ENCODE peak calls at places on chromosomes 4 and X, in seven cellular contexts. L, X, N, V, P, C and E are unnamed samples.
A peak's percentile ranks its signal among the peaks of the same experiment; 100 is the strongest.

GRCh38 chr4:5804656-5805055 is 88.2 kb downstream of the CRMP1 start:
- DNase-seq in X (peak; percentile 42), N (no peak), C (no peak), P (no peak), V (no peak), L (no peak), E (no peak)

GRCh38 chr4:151620066-151620465 is 140.7 kb downstream of the GATB start:
- DNase-seq in P (no peak), V (no peak), L (no peak), C (no peak), X (no peak), N (no peak), E (no peak)

GRCh38 chr4:19130836-19131235 is 1109.3 kb upstream of the LCORL start:
- DNase-seq in V (no peak), C (no peak), L (no peak), P (peak; percentile 93), N (no peak), X (no peak), E (no peak)

GRCh38 chr4:109406337-109406931 is 27.2 kb upstream of the SEC24B start:
- DNase-seq in P (peak; percentile 55), L (peak; percentile 59), N (peak; percentile 50), X (no peak), V (no peak), C (peak; percentile 63), E (no peak)

GRCh38 chrX:20527458-20528099 is 260.9 kb upstream of the RPS6KA3 start:
- DNase-seq in C (peak; percentile 49), P (no peak), X (no peak), N (peak; percentile 13), V (no peak), L (no peak), E (no peak)

GRCh38 chr4:76977731-76978350 is 28.3 kb downstream of the SEPTIN11 start:
- DNase-seq in C (no peak), P (peak; percentile 90), X (no peak), N (no peak), V (no peak), L (no peak), E (no peak)

GRCh38 chr4:61273237-61273636 is 73.1 kb downstream of the ADGRL3 start:
- DNase-seq in N (no peak), P (no peak), X (no peak), V (no peak), L (no peak), C (no peak), E (no peak)

GRCh38 chrX:109954955-109955354 is 48.0 kb upstream of the TMEM164 start:
- DNase-seq in N (no peak), C (no peak), L (no peak), P (no peak), X (no peak), V (no peak), E (no peak)

GRCh38 chr4:23455482-23455881 is 434.4 kb downstream of the PPARGC1A start:
- DNase-seq in V (no peak), N (no peak), C (peak; percentile 76), P (no peak), X (no peak), L (no peak), E (no peak)

GRCh38 chrX:7263961-7264360 is 116.0 kb upstream of the PUDP start:
- DNase-seq in N (no peak), P (no peak), V (no peak), C (no peak), L (no peak), X (no peak), E (no peak)

GRCh38 chr4:158809611-158810486 is 41.0 kb downstream of the FNIP2 start:
- DNase-seq in N (peak; percentile 21), C (peak; percentile 72), P (peak; percentile 100), L (peak; percentile 6), V (no peak), X (no peak), E (no peak)

GRCh38 chr4:159290321-159291030 is 187.6 kb downstream of the RAPGEF2 start:
- DNase-seq in V (no peak), P (peak; percentile 56), N (no peak), C (no peak), L (no peak), X (no peak), E (no peak)

GRCh38 chr4:72110886-72111285 is 79.1 kb downstream of the NPFFR2 start:
- DNase-seq in P (peak; percentile 46), V (no peak), X (no peak), C (no peak), L (no peak), N (no peak), E (no peak)

GRCh38 chrX:50747471-50747900 is 66.5 kb downstream of the SHROOM4 start:
- DNase-seq in C (peak; percentile 21), N (peak; percentile 12), X (no peak), L (no peak), P (peak; percentile 42), V (no peak), E (no peak)

GRCh38 chrX:155745792-155746191 is 133.0 kb upstream of the TMLHE start:
- DNase-seq in N (no peak), X (no peak), C (peak; percentile 37), V (no peak), P (no peak), L (peak; percentile 12), E (no peak)

GRCh38 chrX:100895365-100896075 is 21.4 kb upstream of the NOX1 start:
- DNase-seq in P (peak; percentile 10), V (no peak), X (no peak), C (peak; percentile 28), L (peak; percentile 26), N (peak; percentile 21), E (no peak)

GRCh38 chrX:36974896-36975295 is 33.3 kb upstream of the FAM47C start:
- DNase-seq in L (no peak), N (no peak), X (no peak), P (no peak), C (no peak), V (no peak), E (no peak)

GRCh38 chrX:68415289-68415688 is 18.0 kb downstream of the OPHN1 start:
- DNase-seq in X (no peak), C (no peak), N (no peak), V (no peak), L (no peak), P (peak; percentile 79), E (no peak)

GRCh38 chr4:762211-763190 is 56.9 kb downstream of the PCGF3 start:
- DNase-seq in L (no peak), N (no peak), P (peak; percentile 22), V (no peak), C (no peak), X (no peak), E (no peak)

GRCh38 chr4:42750091-42750490 is 93.2 kb upstream of the ATP8A1 start:
- DNase-seq in C (peak; percentile 45), V (no peak), N (no peak), X (no peak), P (no peak), L (no peak), E (no peak)

DNA sequence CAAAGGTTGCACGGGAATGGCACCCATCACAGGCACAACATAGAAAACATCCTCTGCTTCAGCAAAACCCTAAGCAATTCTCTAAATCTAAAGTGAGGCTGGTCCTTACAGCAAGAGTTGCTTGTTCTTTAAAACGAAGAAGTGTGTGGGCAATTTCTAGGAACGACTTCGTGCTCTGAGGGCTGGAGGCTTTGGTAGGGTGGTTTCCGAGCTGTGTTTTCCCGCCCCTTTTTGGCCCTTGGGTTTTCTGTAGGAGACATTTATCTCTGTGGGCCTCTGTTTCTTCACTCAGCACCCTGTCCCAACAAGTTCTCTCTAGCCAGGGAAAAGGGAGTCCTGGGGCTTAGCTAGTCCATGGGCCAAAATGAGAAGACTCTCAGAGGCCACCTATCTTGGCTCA is 84.2 kb downstream of the SLC2A9 start:
- DNase-seq in X (no peak), V (no peak), L (no peak), N (no peak), C (no peak), P (no peak), E (no peak)
- TF ChIP-seq CTCF in X (no peak), V (no peak), L (no peak), N (no peak), C (no peak), P (no peak), E (no peak)

DNA sequence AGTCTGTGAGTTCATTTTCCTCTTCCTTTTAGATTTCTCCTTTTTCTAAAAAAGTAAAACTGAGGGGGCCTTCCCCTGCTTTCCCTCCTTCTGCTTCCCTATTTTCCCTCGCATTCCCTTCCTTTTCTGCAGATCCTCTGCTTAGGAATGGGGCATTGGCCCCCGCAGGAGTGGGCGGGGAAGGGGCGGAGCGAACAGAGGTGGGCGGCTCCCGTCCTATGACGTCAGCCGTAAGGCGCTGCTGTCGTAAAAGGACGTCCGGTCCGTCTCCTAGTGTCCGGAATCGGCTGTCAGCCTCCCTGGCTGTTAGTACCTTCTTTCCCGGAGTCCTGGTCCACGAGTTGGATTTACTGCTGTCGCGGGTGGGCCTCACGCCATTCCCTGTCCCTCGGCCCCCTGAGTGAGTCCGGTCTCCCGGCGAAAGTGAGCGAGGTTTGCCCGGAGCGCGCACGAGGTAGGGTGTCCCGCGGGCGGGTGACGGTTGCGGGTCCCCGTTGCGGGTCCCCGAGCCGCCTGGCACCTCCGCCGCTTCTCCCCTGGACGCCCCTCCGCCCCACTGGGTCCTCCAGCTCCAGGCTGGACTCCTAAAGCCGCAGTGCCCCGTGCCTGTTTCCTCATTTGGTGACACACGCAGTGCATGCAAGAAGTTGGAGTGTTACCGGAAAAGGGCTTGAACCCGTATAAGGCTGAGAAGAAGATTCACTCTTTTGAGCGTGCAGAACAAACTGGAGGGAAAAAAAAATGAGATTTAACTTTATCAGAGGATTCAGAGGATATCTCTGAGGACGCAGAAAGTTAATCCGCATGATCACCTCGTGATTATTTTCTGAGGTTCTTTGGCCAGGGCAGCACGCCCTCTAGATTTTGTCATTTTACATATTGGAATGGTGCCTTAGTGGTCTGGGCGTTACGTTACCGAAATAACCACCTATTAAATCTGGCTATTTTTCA is at the start of gene ZNF330:
- DNase-seq in P (peak; percentile 84), V (peak; percentile 94), L (peak; percentile 75), N (peak; percentile 91), C (peak; percentile 89), X (peak; percentile 96), E (peak; percentile 97)
- TF ChIP-seq CTCF in P (peak; percentile 19), V (peak; percentile 6), L (peak; percentile 22), N (peak; percentile 16), C (peak; percentile 24), X (no peak), E (peak; percentile 48)

GRCh38 chr4:144357970-144358369 is 217.5 kb upstream of the GYPA start:
- DNase-seq in P (no peak), L (no peak), N (no peak), V (no peak), X (no peak), C (no peak), E (no peak)

GRCh38 chr4:144353240-144353639 is 212.7 kb upstream of the GYPA start:
- DNase-seq in C (peak; percentile 58), X (no peak), N (no peak), P (no peak), V (no peak), L (no peak), E (no peak)

GRCh38 chr4:144356941-144357381 is 216.4 kb upstream of the GYPA start:
- DNase-seq in V (no peak), C (no peak), X (no peak), L (no peak), P (no peak), N (no peak), E (no peak)

GRCh38 chr4:144360394-144360793 is 219.9 kb upstream of the GYPA start:
- DNase-seq in L (no peak), N (no peak), V (no peak), X (no peak), P (no peak), C (no peak), E (no peak)

GRCh38 chr4:144355809-144356757 is 215.6 kb upstream of the GYPA start:
- DNase-seq in C (peak; percentile 59), V (no peak), X (no peak), P (peak; percentile 99), N (peak; percentile 15), L (peak; percentile 67), E (peak; percentile 88)
- TF ChIP-seq CTCF in C (peak; percentile 35), V (no peak), X (no peak), P (no peak), N (no peak), L (peak; percentile 39), E (peak; percentile 28)

GRCh38 chr4:89598602-89599001 is 238.4 kb downstream of the SNCA start:
- DNase-seq in V (no peak), X (no peak), P (no peak), C (no peak), L (peak; percentile 26), N (no peak), E (no peak)
- TF ChIP-seq CTCF in V (peak; percentile 15), X (no peak), P (peak; percentile 27), C (no peak), L (peak; percentile 38), N (no peak), E (peak; percentile 56)